ENCODE peak calls at places on chromosomes 13 and 19, in six cellular contexts. L is GM12865, O is mucosa of descending colon, G is SK-N-SH, D is psoas muscle, W is foreskin fibroblast. S is an unnamed sample.

GRCh38 chr19:49142866-49143335 is 12.3 kb downstream of the HRC start:
- DNase-seq in L (peak), O (peak), G (peak), D (peak), W (peak), S (peak)

GRCh38 chr19:40510526-40511115 is 43.8 kb downstream of the SPTBN4 start:
- DNase-seq in L (no peak), O (no peak), G (no peak), D (no peak), W (no peak), S (no peak)

GRCh38 chr19:3358919-3359849 is 7.2 kb upstream of the NFIC start:
- DNase-seq in L (peak), O (peak), G (peak), D (peak), W (peak), S (peak)

GRCh38 chr13:76638160-76638559 is 248.0 kb downstream of the KCTD12 start:
- DNase-seq in L (no peak), O (no peak), G (no peak), D (no peak), W (peak), S (no peak)

GRCh38 chr13:99993660-99994455 is 12.3 kb downstream of the ZIC2 start:
- DNase-seq in L (no peak), O (no peak), G (no peak), D (no peak), W (no peak), S (peak)

GRCh38 chr19:48341515-48342413 is 16.4 kb downstream of the EMP3 start:
- DNase-seq in L (no peak), O (no peak), G (no peak), D (no peak), W (no peak), S (no peak)

GRCh38 chr13:26759907-26760834 is at the start of gene GPR12:
- DNase-seq in L (no peak), O (no peak), G (peak), D (no peak), W (peak), S (peak)

GRCh38 chr13:98997738-98998641 is 20.1 kb upstream of the DOCK9 start:
- DNase-seq in L (peak), O (no peak), G (no peak), D (no peak), W (peak), S (no peak)

GRCh38 chr13:111489301-111489700 is 168.9 kb downstream of the TEX29 start:
- DNase-seq in L (no peak), O (no peak), G (no peak), D (no peak), W (no peak), S (no peak)

GRCh38 chr13:48896312-48896711 is 79.4 kb upstream of the FNDC3A start:
- DNase-seq in L (no peak), O (no peak), G (no peak), D (no peak), W (peak), S (peak)

GRCh38 chr19:28393574-28394336 is 819.2 kb downstream of the UQCRFS1 start:
- DNase-seq in L (no peak), O (no peak), G (no peak), D (no peak), W (no peak), S (no peak)

GRCh38 chr19:39506944-39507714 is 7.8 kb upstream of the SELENOV start:
- DNase-seq in L (peak), O (peak), G (peak), D (no peak), W (peak), S (peak)

GRCh38 chr19:277581-278165 is 13.5 kb downstream of the PLPP2 start:
- DNase-seq in L (no peak), O (no peak), G (peak), D (peak), W (peak), S (peak)

GRCh38 chr13:50078512-50079277 is 63.5 kb downstream of the KCNRG start:
- DNase-seq in L (no peak), O (no peak), G (no peak), D (no peak), W (no peak), S (no peak)

DNA sequence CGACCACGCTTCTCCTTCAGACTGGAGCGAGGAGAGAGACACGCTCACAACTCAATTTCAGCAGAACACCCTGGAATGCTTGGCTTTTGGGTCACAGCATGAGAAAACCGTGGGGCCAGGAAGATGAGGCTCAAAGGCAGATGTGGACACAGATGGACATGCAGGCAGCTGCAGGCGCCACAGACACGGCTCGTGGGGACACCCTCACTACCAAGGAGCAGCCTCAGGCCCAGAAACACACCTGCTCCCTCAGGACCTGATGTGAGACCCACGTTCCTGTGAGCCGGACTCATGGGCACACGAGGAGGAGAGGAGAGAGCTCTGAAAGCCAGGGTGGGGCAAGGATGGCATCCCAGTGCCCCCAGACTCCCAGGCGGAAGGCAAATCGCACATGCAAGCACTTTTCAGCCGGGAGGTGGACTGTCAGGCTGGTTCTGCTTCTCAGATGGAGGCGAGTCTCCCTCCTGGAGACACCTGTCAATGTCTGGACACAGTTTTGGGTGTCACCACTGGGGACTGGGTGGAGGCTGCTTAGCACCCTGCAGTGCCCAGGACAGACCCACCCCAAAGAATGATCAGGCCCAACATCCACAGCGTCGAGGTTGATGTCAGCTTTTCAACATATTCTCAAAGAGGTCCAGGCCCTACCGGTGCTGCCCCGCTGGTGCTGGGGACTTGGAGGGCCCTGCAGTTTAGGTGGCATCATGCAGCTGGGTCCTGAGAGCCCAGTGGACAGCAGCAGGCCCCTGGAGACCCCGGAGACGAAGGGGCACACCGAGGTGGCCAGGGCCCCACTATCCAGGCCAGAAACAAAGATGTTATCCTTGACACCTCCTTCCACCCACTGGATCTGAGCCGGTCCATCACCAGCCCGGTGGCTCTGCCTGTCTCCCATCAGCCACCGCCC is 2.3 kb downstream of the ABHD17A start:
- DNase-seq in L (no peak), O (no peak), G (no peak), D (no peak), W (no peak), S (no peak)
- H3K4me3 ChIP-seq in L (peak), O (no peak), G (peak), D (peak), W (peak), S (peak)

GRCh38 chr19:33365676-33366075 is 7.8 kb upstream of the CEBPG start:
- DNase-seq in L (no peak), O (no peak), G (no peak), D (no peak), W (no peak), S (no peak)

GRCh38 chr19:33368074-33368864 is 5.2 kb upstream of the CEBPG start:
- DNase-seq in L (no peak), O (no peak), G (no peak), D (no peak), W (peak), S (no peak)

GRCh38 chr19:33370783-33371182 is 2.7 kb upstream of the CEBPG start:
- DNase-seq in L (no peak), O (no peak), G (no peak), D (no peak), W (no peak), S (no peak)

GRCh38 chr19:33366127-33366526 is 7.4 kb upstream of the CEBPG start:
- DNase-seq in L (no peak), O (no peak), G (no peak), D (no peak), W (no peak), S (no peak)

GRCh38 chr19:33366917-33367316 is 6.6 kb upstream of the CEBPG start:
- DNase-seq in L (no peak), O (no peak), G (no peak), D (no peak), W (no peak), S (no peak)
- TF ChIP-seq CTCF in L (no peak), O (no peak), G (no peak), D (no peak), W (no peak), S (no peak)

GRCh38 chr13:102369303-102369702 is 32.5 kb downstream of the FGF14 start:
- DNase-seq in L (no peak), O (no peak), G (no peak), D (no peak), W (peak), S (peak)
- H3K4me3 ChIP-seq in L (no peak), O (no peak), G (no peak), D (no peak), W (no peak), S (no peak)

GRCh38 chr13:77810430-77810829 is 108.2 kb downstream of the EDNRB start:
- DNase-seq in L (peak), O (no peak), G (peak), D (no peak), W (peak), S (peak)
- TF ChIP-seq CTCF in L (peak), O (no peak), G (peak), D (peak), W (peak), S (peak)

S was measured in choroid plexus epithelial cell.